ENCODE peak calls at places on chromosomes 2 and 18, in four cellular contexts. M is K562, H is HepG2, V is HCT116. C is an unnamed sample.
A peak's percentile ranks its signal among the peaks of the same experiment; 100 is the strongest.

GRCh38 chr2:69980408-69980807 is 19.0 kb upstream of the ASPRV1 start:
- DNase-seq in V (no peak), H (no peak), M (no peak), C (no peak)

GRCh38 chr2:216490061-216490460 is 8.6 kb upstream of the RPL37A start:
- DNase-seq in V (no peak), H (no peak), M (no peak), C (no peak)

GRCh38 chr2:224395646-224396390 is 6.1 kb downstream of the FAM124B start:
- DNase-seq in H (no peak), M (no peak), V (no peak), C (no peak)

GRCh38 chr18:13510594-13510993 is 215.8 kb downstream of the FAM210A start:
- DNase-seq in V (no peak), H (no peak), M (no peak), C (no peak)

GRCh38 chr2:231905026-231905425 is 21.2 kb downstream of the NPPC start:
- DNase-seq in V (no peak), H (no peak), M (no peak), C (no peak)

GRCh38 chr2:102126660-102127059 is 15.9 kb upstream of the IL1R1 start:
- DNase-seq in V (no peak), H (no peak), M (no peak), C (no peak)

GRCh38 chr2:238670341-238670681 is 177.6 kb upstream of the TWIST2 start:
- DNase-seq in M (no peak), V (no peak), H (no peak), C (no peak)

GRCh38 chr2:202104286-202104870 is 31.3 kb downstream of the KIAA2012 start:
- DNase-seq in M (peak; percentile 65), H (peak; percentile 36), V (peak; percentile 40), C (peak; percentile 13)

GRCh38 chr18:60935046-60935445 is 398.2 kb upstream of the CDH20 start:
- DNase-seq in H (no peak), V (no peak), M (no peak), C (no peak)

GRCh38 chr2:73449404-73449803 is 63.8 kb downstream of the ALMS1 start:
- DNase-seq in H (no peak), V (no peak), M (no peak), C (no peak)

GRCh38 chr2:127515383-127515915 is 10.8 kb downstream of the IWS1 start:
- DNase-seq in V (no peak), M (no peak), H (no peak), C (no peak)

GRCh38 chr2:98474979-98475632 is 30.4 kb downstream of the INPP4A start:
- DNase-seq in H (no peak), M (no peak), V (no peak), C (no peak)

GRCh38 chr2:174492963-174493431 is 6.2 kb upstream of the GPR155 start:
- DNase-seq in H (no peak), V (no peak), M (no peak), C (peak; percentile 85)

GRCh38 chr2:138787053-138787666 is 7.0 kb upstream of the NXPH2 start:
- DNase-seq in H (peak; percentile 44), V (peak; percentile 31), M (peak; percentile 18), C (no peak)

GRCh38 chr18:6414723-6415362 is at the start of gene L3MBTL4:
- DNase-seq in V (no peak), H (no peak), M (no peak), C (no peak)

GRCh38 chr2:33681333-33681732 is 82.2 kb upstream of the FAM98A start:
- DNase-seq in M (no peak), H (no peak), V (no peak), C (no peak)

GRCh38 chr2:38750011-38750792 is 959 bp downstream of the SRSF7 start:
- DNase-seq in H (no peak), V (no peak), M (peak; percentile 70), C (no peak)

GRCh38 chr2:234674781-234675201 is 177.9 kb upstream of the ARL4C start:
- DNase-seq in M (no peak), V (no peak), H (peak; percentile 80), C (no peak)

GRCh38 chr18:6578686-6579085 is 150.8 kb upstream of the ARHGAP28 start:
- DNase-seq in V (no peak), M (no peak), H (no peak), C (no peak)

GRCh38 chr18:27605107-27605834 is 420.2 kb upstream of the CHST9 start:
- DNase-seq in H (peak; percentile 53), M (peak; percentile 61), V (peak; percentile 28), C (no peak)

GRCh38 chr2:165898381-165898780 is 55.2 kb downstream of the TTC21B start:
- DNase-seq in M (no peak), V (no peak), H (no peak), C (no peak)

GRCh38 chr2:109459485-109459884 is 154.3 kb downstream of the SEPTIN10 start:
- DNase-seq in H (no peak), V (no peak), M (no peak), C (no peak)

GRCh38 chr2:109063326-109063670 is 65.7 kb upstream of the SH3RF3 start:
- DNase-seq in M (no peak), V (no peak), H (no peak), C (no peak)

GRCh38 chr2:218404351-218405145 is 4.9 kb downstream of the CTDSP1 start:
- DNase-seq in M (no peak), V (no peak), H (no peak), C (no peak)

GRCh38 chr2:220701115-220701514 is 871.0 kb downstream of the EPHA4 start:
- DNase-seq in H (no peak), M (no peak), V (no peak), C (no peak)

GRCh38 chr2:88212251-88212790 is 42.2 kb downstream of the THNSL2 start:
- DNase-seq in H (peak; percentile 90), M (peak; percentile 23), V (peak; percentile 38), C (no peak)

GRCh38 chr2:130762031-130762909 is 6.9 kb downstream of the AMER3 start:
- DNase-seq in V (no peak), H (no peak), M (no peak), C (no peak)

GRCh38 chr2:12718662-12719399 is 2.1 kb downstream of the TRIB2 start:
- DNase-seq in V (no peak), H (no peak), M (peak; percentile 18), C (no peak)

GRCh38 chr2:131039908-131040660 is 53.2 kb downstream of the FAM168B start:
- DNase-seq in M (no peak), V (no peak), H (no peak), C (no peak)

GRCh38 chr2:134683561-134684112 is 35.2 kb downstream of the TMEM163 start:
- DNase-seq in V (no peak), M (peak; percentile 38), H (peak; percentile 23), C (peak; percentile 15)

GRCh38 chr2:120678251-120678650 is 57.4 kb upstream of the GLI2 start:
- DNase-seq in H (no peak), V (no peak), M (no peak), C (no peak)

GRCh38 chr2:74850816-74851566 is 17.1 kb downstream of the HK2 start:
- DNase-seq in H (no peak), V (no peak), M (no peak), C (no peak)

GRCh38 chr18:54873884-54874255 is 45.6 kb downstream of the RAB27B start:
- DNase-seq in V (no peak), H (no peak), M (no peak), C (no peak)

GRCh38 chr18:10072659-10073309 is 159.0 kb downstream of the VAPA start:
- DNase-seq in M (no peak), V (no peak), H (no peak), C (no peak)

GRCh38 chr18:41009926-41010325 is 945.1 kb upstream of the PIK3C3 start:
- DNase-seq in M (no peak), V (no peak), H (no peak), C (peak; percentile 33)

GRCh38 chr2:174888646-174889271 is 116.4 kb downstream of the CHN1 start:
- DNase-seq in H (no peak), M (no peak), V (no peak), C (no peak)

GRCh38 chr18:22564036-22564435 is 146.3 kb upstream of the CTAGE1 start:
- DNase-seq in M (no peak), V (no peak), H (no peak), C (no peak)

GRCh38 chr2:183995632-183996031 is 602.7 kb upstream of the ZNF804A start:
- DNase-seq in H (no peak), M (no peak), V (no peak), C (no peak)

GRCh38 chr2:183993052-183993451 is 605.3 kb upstream of the ZNF804A start:
- DNase-seq in H (no peak), V (no peak), M (no peak), C (no peak)

GRCh38 chr2:183996825-183997823 is 601.2 kb upstream of the ZNF804A start:
- DNase-seq in V (no peak), M (no peak), H (no peak), C (no peak)

GRCh38 chr2:183998797-183999190 is 599.5 kb upstream of the ZNF804A start:
- DNase-seq in H (no peak), M (no peak), V (no peak), C (no peak)

GRCh38 chr2:183998041-183998796 is 600.1 kb upstream of the ZNF804A start:
- DNase-seq in V (no peak), H (no peak), M (no peak), C (peak; percentile 74)
- TF ChIP-seq CEBPB in V (no peak), H (no peak), M (no peak), C (no peak)

DNA sequence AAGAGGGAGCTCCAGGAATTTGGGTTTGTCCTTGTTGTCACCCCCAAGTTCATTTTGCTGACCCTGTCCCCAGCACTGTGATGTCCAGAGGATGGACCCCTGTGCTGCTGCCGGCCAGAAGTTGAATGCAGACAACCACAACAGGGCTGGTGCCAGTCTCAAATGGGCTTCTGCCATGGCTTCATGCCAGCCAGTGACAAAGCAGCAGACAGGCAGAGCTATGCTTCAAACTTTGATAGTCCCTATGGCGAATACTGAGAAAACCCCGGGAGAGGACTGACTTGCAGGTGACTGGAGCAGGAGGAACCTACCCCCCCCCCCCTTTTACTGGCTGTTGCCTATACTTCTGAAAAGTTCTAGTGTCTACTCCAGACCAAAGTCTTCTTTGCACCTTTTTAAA is 3.2 kb downstream of the SMAD7 start:
- DNase-seq in H (no peak), V (no peak), M (no peak), C (no peak)
- TF ChIP-seq ZBTB33 in H (no peak), V (no peak), M (no peak), C (no peak)

DNA sequence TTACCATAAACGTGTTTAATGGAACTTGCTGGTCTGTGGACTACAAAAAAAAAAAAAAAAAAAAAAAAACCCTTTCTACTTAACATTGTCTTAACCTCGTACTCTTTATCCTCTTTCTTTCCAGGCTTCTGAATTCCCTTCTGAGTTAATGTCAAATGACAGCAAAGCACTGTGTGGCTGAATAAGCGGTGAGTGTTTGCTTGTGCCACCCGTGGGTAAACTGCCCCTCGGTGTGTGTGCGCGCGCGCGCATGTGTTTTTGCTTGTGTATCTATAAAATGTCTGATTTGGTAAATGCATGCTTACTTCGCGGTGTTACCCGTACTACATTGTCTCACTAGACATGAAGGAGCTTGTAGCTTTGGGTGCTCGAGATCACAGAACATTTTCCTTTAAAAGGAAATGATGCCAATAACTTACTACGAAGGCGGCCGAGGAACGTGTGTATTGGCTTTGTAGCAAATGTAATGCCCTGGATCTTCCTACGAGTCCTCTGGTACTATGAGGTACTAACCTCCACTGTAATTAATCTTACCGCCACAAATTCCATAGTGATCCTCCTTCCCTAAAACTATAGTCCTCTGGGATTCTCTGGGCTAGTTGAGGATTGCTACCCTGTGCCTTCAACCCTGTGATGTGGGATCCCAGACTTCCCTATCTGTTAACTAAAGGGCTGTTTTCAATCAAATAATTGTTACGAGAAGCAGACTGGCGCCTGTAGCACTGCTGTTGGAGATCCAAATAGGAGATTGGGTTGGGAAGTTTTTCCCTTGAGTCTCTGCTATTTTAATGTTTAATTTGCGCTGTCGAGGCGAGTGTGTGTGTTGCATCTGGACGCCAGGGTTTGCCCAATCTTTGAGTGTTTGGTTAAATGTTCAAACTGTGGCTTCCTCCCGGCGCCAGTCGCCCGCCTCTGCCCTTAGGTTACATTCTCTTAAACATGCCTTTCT is 1.1 kb downstream of the ID2 start:
- DNase-seq in M (peak; percentile 48), H (peak; percentile 72), V (peak; percentile 8), C (no peak)
- TF ChIP-seq POLR2A in M (no peak), H (no peak), V (no peak), C (no peak)

GRCh38 chr2:210617318-210617717 is 60.9 kb downstream of the CPS1 start:
- DNase-seq in H (no peak), V (no peak), M (no peak), C (no peak)
- TF ChIP-seq CEBPB in H (peak; percentile 96), V (no peak), M (no peak), C (no peak)

C was measured in GM12878.